ENCODE peak calls at places on chromosome 1, in six cellular contexts. X is ovary; A is fibroblast of mammary gland; B is neural progenitor cell; W is astrocyte of the cerebellum; K is CD8-positive, alpha-beta T cell. T is an unnamed sample.

GRCh38 chr1:162631546-162632233 is 574 bp upstream of the DDR2 start:
- DNase-seq in K (no peak), X (peak), W (no peak), A (peak), B (no peak), T (peak)

GRCh38 chr1:68028566-68028965 is 21.9 kb downstream of the DIRAS3 start:
- DNase-seq in K (no peak), X (no peak), W (no peak), B (no peak), A (peak), T (no peak)

GRCh38 chr1:172755099-172755498 is 96.2 kb downstream of the FASLG start:
- DNase-seq in A (no peak), X (no peak), W (no peak), K (no peak), B (no peak), T (no peak)

GRCh38 chr1:196178083-196178635 is 430.1 kb downstream of the KCNT2 start:
- DNase-seq in B (no peak), K (no peak), X (no peak), A (peak), W (no peak), T (peak)

GRCh38 chr1:206708058-206708457 is 23.4 kb downstream of the MAPKAPK2 start:
- DNase-seq in A (no peak), K (no peak), B (no peak), W (no peak), X (no peak), T (no peak)

GRCh38 chr1:154207262-154207661 is 1.1 kb upstream of the CFAP141 start:
- DNase-seq in W (no peak), A (no peak), K (no peak), X (no peak), B (no peak), T (no peak)

GRCh38 chr1:234758851-234759250 is 148.9 kb upstream of the IRF2BP2 start:
- DNase-seq in K (peak), B (no peak), W (no peak), X (no peak), A (no peak), T (no peak)

GRCh38 chr1:240559781-240560180 is 52.2 kb downstream of the GREM2 start:
- DNase-seq in K (no peak), X (no peak), A (no peak), B (no peak), W (no peak), T (peak)

GRCh38 chr1:207952617-207953542 is 42.0 kb upstream of the CD34 start:
- DNase-seq in X (no peak), W (no peak), A (no peak), B (no peak), K (no peak), T (peak)

GRCh38 chr1:31505884-31506497 is 70.3 kb upstream of the TINAGL1 start:
- DNase-seq in A (peak), K (no peak), B (no peak), X (no peak), W (peak), T (peak)

GRCh38 chr1:220093361-220094015 is 444 bp upstream of the IARS2 start:
- DNase-seq in B (no peak), W (no peak), X (no peak), K (no peak), A (peak), T (no peak)

GRCh38 chr1:41380979-41381690 is 19.9 kb downstream of the FOXO6 start:
- DNase-seq in A (no peak), K (peak), W (no peak), B (peak), X (peak), T (no peak)

GRCh38 chr1:156126043-156126700 is 11.7 kb downstream of the LMNA start:
- DNase-seq in K (peak), X (peak), A (peak), W (peak), B (no peak), T (peak)

GRCh38 chr1:64163972-64164371 is 39.5 kb upstream of the UBE2U start:
- DNase-seq in B (peak), X (no peak), K (no peak), W (no peak), A (peak), T (peak)

GRCh38 chr1:154730986-154731489 is 123.1 kb upstream of the ADAR start:
- DNase-seq in X (no peak), K (no peak), W (no peak), A (peak), B (no peak), T (peak)

GRCh38 chr1:54582566-54583306 is 34.7 kb downstream of the ACOT11 start:
- DNase-seq in K (no peak), B (peak), W (no peak), X (no peak), A (no peak), T (no peak)

GRCh38 chr1:36273024-36273423 is 33.1 kb upstream of the SH3D21 start:
- DNase-seq in W (no peak), X (no peak), B (no peak), K (no peak), A (no peak), T (peak)

GRCh38 chr1:41840592-41841246 is 78.0 kb downstream of the HIVEP3 start:
- DNase-seq in B (no peak), W (no peak), K (no peak), A (no peak), X (no peak), T (no peak)

GRCh38 chr1:204390731-204391466 is 20.7 kb downstream of the PPP1R15B start:
- DNase-seq in A (no peak), K (no peak), X (no peak), B (no peak), W (no peak), T (no peak)

GRCh38 chr1:214319930-214320329 is 39.0 kb downstream of the SMYD2 start:
- DNase-seq in B (no peak), K (no peak), X (no peak), W (no peak), A (no peak), T (no peak)
- TF ChIP-seq CTCF in B (peak), K (no peak), X (no peak), W (no peak), A (no peak), T (peak)

DNA sequence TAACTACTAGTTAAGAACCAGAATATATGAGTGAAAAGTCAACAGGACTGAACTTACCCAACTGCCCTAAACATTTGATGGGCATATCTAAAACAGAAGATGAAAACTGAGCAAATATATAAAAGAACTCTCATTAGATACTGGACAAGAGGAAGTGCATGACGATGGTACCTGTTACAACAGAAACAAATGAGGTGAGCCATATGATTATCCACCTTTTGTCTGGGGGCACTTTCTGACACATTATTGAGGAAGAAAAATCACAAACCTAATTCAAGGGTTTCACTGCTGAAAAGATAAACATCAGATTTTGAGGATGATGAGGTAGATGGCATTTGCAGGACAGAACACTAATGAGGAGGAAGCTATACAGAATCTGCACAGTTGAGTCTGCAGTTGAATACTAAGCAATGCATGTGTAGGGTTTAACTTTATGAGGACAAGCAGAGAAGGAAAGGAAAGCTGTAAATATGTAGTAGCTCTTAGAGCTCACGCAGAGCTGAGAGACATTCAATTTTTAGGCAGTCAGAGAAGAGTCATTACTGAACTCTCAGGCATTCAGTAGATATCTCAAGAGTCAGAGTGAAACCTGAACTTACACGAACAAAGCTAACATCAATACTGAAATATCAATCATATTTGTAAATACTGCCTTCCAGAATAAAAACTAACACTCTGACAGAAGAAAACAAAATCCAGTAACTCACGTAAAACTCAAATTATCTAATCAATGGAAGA is 262.1 kb downstream of the AKT3 start:
- DNase-seq in B (no peak), K (no peak), W (no peak), A (no peak), X (no peak), T (no peak)
- H3K4me3 ChIP-seq in B (no peak), K (no peak), W (no peak), A (no peak), X (no peak), T (no peak)

DNA sequence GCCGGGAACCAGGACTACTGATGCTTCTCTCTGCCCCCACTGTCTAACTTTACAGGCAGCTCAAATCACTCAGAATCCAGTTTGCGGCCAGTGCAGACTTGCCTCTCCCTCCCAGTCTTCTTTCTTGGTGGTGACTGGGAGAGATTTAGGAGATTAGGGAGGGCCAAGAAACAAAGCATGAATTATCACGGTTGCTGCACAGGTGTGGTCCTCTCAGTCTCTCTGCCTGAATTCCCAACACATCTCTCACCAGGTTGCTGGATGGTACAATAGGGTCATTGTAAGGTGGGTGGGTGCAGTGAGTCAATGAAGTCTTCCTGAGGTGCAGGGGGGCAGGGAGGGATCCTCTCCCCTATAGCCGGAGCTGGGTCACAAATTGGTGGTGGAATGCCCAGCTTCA is 12.6 kb downstream of the S100A11 start:
- DNase-seq in A (no peak), B (peak), W (no peak), X (no peak), K (no peak), T (no peak)
- TF ChIP-seq CTCF in A (no peak), B (no peak), W (no peak), X (no peak), K (no peak), T (no peak)

GRCh38 chr1:211381481-211382181 is 55.0 kb downstream of the TRAF5 start:
- DNase-seq in B (no peak), X (no peak), A (no peak), W (no peak), K (no peak), T (no peak)

GRCh38 chr1:211379446-211379845 is 52.8 kb downstream of the TRAF5 start:
- DNase-seq in B (no peak), W (no peak), K (no peak), X (no peak), A (no peak), T (no peak)

GRCh38 chr1:211384524-211384923 is 57.9 kb downstream of the TRAF5 start:
- DNase-seq in K (no peak), W (no peak), A (no peak), X (no peak), B (no peak), T (no peak)

GRCh38 chr1:211382182-211382713 is 55.6 kb downstream of the TRAF5 start:
- DNase-seq in A (no peak), W (no peak), X (no peak), K (no peak), B (no peak), T (no peak)

DNA sequence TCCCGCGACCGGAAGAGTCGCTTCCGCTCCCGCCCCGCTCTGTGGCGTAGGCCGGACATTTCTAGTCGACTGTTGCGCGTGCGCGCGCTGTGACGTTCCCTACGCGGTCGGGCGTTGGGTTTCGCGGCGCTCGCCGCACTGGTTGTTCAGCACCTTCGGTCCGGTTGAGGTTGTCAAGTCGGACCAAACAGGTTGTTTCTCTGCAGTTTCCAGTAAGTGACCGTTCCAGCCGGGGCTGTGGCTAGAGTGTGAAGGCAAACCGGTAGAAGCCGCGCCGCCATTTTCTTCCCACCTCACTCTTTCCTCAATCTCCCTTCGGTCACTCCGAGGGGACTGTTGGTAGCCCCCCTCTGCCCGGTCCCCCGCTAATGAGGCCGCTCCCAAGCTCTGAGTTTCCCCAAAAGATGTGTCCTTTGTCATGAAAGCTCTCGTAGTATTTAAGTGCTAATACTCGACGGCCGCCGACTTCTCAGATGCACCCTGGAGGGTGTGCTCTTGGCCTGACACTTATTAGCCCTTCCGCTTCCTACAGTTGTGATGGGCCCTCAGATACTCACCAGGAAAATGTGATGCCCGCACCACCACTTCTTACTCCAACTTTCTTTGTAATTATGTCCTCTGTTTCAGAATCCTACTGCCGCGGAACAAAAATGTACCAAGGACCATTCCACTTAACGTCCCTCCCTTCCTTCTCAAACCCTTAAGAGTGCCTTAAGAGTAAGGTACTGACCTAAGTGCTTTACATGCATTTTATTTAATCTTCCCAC is 56.3 kb downstream of the TRAF5 start:
- DNase-seq in A (peak), W (peak), B (peak), X (peak), K (peak), T (peak)
- H3K4me3 ChIP-seq in A (peak), W (peak), B (peak), X (peak), K (peak), T (peak)

GRCh38 chr1:23661887-23662286 is 29.7 kb upstream of the RPL11 start:
- DNase-seq in K (no peak), X (no peak), W (no peak), A (no peak), B (no peak), T (no peak)

GRCh38 chr1:23670709-23671108 is 20.9 kb upstream of the RPL11 start:
- DNase-seq in W (no peak), X (no peak), B (no peak), K (no peak), A (no peak), T (no peak)

GRCh38 chr1:23660671-23661070 is 30.9 kb upstream of the RPL11 start:
- DNase-seq in B (no peak), K (no peak), W (no peak), X (no peak), A (no peak), T (no peak)

GRCh38 chr1:23667411-23667810 is 24.2 kb upstream of the RPL11 start:
- DNase-seq in X (no peak), K (no peak), B (no peak), W (no peak), A (no peak), T (no peak)

DNA sequence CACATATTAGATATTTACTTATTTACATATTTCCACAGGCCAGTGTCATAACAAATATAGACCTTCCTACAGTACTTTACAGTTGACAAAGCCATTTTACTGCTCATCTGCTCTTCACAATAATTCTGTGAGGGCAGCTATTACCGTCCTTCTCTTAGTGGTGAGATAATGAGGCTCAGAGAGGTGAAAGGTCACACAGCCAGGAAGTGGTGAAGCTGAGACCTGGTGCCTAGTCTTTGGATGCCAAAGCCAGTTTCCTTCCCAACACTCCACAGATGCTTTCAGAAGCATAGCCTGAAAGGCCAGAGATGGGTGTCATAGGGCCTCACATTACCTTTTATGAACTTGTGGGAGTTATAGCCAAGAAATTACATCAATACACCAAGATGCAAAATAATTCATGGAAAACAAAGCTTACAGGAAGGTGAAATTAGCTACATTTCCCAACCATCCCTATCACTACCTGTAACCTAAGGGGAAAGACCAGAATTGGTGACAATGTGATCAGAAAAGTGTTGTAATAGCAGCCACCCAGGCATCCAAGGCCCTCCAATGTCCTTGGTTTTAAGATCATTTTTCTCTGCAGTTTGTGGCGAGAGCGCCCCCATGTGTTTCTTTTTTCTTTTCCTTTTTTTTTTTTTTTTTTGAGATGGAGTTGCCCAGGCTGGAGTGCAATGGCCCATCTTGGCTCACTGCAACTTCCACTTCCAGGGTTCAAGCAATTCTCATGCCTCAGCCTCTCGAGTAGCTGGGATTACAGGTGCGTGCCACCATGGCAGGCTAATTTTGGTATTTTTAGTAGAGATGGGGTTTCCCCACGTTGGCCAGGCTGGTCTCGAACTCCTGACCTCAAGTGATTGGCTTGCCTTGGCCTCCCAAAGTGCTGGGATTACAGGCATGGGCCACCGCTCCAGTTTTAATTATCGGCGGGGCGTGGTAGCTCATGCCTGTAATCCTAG is 26.5 kb upstream of the RPL11 start:
- DNase-seq in K (no peak), B (peak), X (no peak), A (peak), W (no peak), T (peak)
- TF ChIP-seq CTCF in K (peak), B (peak), X (no peak), A (peak), W (peak), T (peak)

GRCh38 chr1:230222678-230223077 is 155.6 kb downstream of the GALNT2 start:
- DNase-seq in K (no peak), W (no peak), X (no peak), A (peak), B (no peak), T (peak)
- H3K4me3 ChIP-seq in K (no peak), W (no peak), X (no peak), A (no peak), B (no peak), T (peak)

DNA sequence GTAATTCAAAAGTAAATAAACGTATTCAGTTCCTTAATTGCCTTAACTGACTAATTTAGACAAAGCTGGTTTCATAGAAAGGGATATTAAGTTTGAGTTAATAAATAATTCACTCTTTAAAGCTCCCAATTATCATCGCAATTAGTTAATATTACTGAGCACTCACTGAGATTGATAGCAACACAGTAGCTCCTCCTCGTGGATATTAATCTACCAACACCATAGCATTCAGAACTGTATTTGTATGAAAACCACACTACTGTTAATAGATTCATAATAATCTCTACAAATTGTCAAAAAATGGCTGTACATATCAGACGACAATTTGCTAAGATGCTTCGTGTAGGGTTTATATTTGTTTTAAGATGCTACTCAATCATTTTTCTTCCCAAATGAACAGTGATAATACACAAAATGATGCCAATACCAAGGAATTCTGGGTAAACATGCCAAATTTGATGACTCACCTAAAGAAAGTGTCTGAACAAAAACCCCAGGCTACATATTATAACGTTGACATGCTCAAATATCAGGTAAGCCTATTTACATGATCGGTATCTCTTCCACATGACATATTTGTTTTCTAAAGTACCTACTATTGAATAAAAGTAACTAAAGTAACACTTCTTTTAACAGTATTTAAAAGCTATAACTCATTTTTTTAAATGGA is 18.8 kb upstream of the DYNLT5 start:
- DNase-seq in B (no peak), W (peak), K (no peak), A (peak), X (no peak), T (no peak)
- TF ChIP-seq CTCF in B (no peak), W (no peak), K (no peak), A (no peak), X (no peak), T (peak)

GRCh38 chr1:112727716-112728115 is 12.6 kb upstream of the PPM1J start:
- DNase-seq in X (no peak), W (no peak), K (no peak), B (no peak), A (peak), T (no peak)

GRCh38 chr1:112722601-112723510 is 7.7 kb upstream of the PPM1J start:
- DNase-seq in K (no peak), B (peak), W (no peak), A (peak), X (no peak), T (peak)

GRCh38 chr1:112721966-112722524 is 6.9 kb upstream of the PPM1J start:
- DNase-seq in B (no peak), X (no peak), A (no peak), K (no peak), W (no peak), T (no peak)

GRCh38 chr1:112719706-112720105 is 4.6 kb upstream of the PPM1J start:
- DNase-seq in W (no peak), B (no peak), A (no peak), X (no peak), K (no peak), T (no peak)

DNA sequence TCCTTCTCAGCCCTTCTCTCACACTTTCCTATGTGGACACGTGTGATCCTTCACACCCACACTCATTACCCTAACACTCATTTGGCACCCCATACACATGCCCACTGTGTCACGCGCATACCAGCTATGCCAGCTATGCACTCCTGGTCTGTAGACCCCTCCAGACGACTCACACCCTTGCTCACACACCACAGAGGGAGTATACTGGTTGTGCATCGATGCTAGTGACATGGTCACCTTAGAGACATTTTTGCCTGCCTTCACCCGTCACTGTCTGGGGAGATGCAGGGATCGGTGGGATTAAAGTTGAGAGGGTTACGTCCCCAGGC is 8.3 kb upstream of the PPM1J start:
- DNase-seq in A (no peak), B (no peak), W (no peak), X (no peak), K (no peak), T (no peak)
- H3K4me3 ChIP-seq in A (no peak), B (no peak), W (no peak), X (no peak), K (no peak), T (no peak)

T was measured in fibroblast of pulmonary artery.